ENCODE peak calls at places on chromosomes 7 and 10, in ten cellular contexts. One of them, this sample, is unnamed.

GRCh38 chr7:25180946-25181345 is 47.3 kb downstream of the NPVF start:
- DNase-seq in NCI-H2081: no peak
- DNase-seq in AG08395: no peak
- DNase-seq in DMS79 treated with DMSO at 0.1 percent for 48 hours: no peak
- DNase-seq in EL: no peak
- DNase-seq in psoas muscle: no peak
- DNase-seq in astrocyte of the spinal cord: no peak
- DNase-seq in stimulated activated CD4-positive, alpha-beta T cell treated with anti-CD3 and anti-CD28 coated beads, Interleukin-2, amount 100 ng/mL, for 48 hours: no peak
- DNase-seq in stimulated activated CD8-positive, alpha-beta memory T cell treated with anti-CD3 and anti-CD28 coated beads, Interleukin-7, amount 100 ng/mL, for 1 hour: no peak
- DNase-seq in activated CD4-positive, alpha-beta T cell treated with anti-CD3 and anti-CD28 coated beads for 48 hours: no peak
- DNase-seq in this sample: no peak

GRCh38 chr10:77328272-77328816 is 309.3 kb downstream of the KCNMA1 start:
- DNase-seq in DMS79 treated with DMSO at 0.1 percent for 48 hours: no peak
- DNase-seq in psoas muscle: no peak
- DNase-seq in EL: peak; percentile 25
- DNase-seq in AG08395: peak; percentile 38
- DNase-seq in stimulated activated CD4-positive, alpha-beta T cell treated with anti-CD3 and anti-CD28 coated beads, Interleukin-2, amount 100 ng/mL, for 48 hours: peak; percentile 6
- DNase-seq in NCI-H2081: no peak
- DNase-seq in astrocyte of the spinal cord: no peak
- DNase-seq in stimulated activated CD8-positive, alpha-beta memory T cell treated with anti-CD3 and anti-CD28 coated beads, Interleukin-7, amount 100 ng/mL, for 1 hour: no peak
- DNase-seq in activated CD4-positive, alpha-beta T cell treated with anti-CD3 and anti-CD28 coated beads for 48 hours: peak; percentile 17
- DNase-seq in this sample: no peak

GRCh38 chr10:30422981-30423654 is 10.9 kb upstream of the MAP3K8 start:
- DNase-seq in astrocyte of the spinal cord: peak; percentile 56
- DNase-seq in activated CD4-positive, alpha-beta T cell treated with anti-CD3 and anti-CD28 coated beads for 48 hours: no peak
- DNase-seq in AG08395: peak; percentile 79
- DNase-seq in psoas muscle: peak; percentile 51
- DNase-seq in DMS79 treated with DMSO at 0.1 percent for 48 hours: no peak
- DNase-seq in EL: peak; percentile 77
- DNase-seq in stimulated activated CD4-positive, alpha-beta T cell treated with anti-CD3 and anti-CD28 coated beads, Interleukin-2, amount 100 ng/mL, for 48 hours: no peak
- DNase-seq in NCI-H2081: no peak
- DNase-seq in stimulated activated CD8-positive, alpha-beta memory T cell treated with anti-CD3 and anti-CD28 coated beads, Interleukin-7, amount 100 ng/mL, for 1 hour: no peak
- DNase-seq in this sample: peak; percentile 57

GRCh38 chr10:20970044-20970443 is 72.9 kb upstream of the NEBL start:
- DNase-seq in AG08395: peak; percentile 9
- DNase-seq in stimulated activated CD4-positive, alpha-beta T cell treated with anti-CD3 and anti-CD28 coated beads, Interleukin-2, amount 100 ng/mL, for 48 hours: no peak
- DNase-seq in EL: no peak
- DNase-seq in activated CD4-positive, alpha-beta T cell treated with anti-CD3 and anti-CD28 coated beads for 48 hours: no peak
- DNase-seq in DMS79 treated with DMSO at 0.1 percent for 48 hours: no peak
- DNase-seq in stimulated activated CD8-positive, alpha-beta memory T cell treated with anti-CD3 and anti-CD28 coated beads, Interleukin-7, amount 100 ng/mL, for 1 hour: no peak
- DNase-seq in psoas muscle: no peak
- DNase-seq in NCI-H2081: no peak
- DNase-seq in astrocyte of the spinal cord: peak; percentile 37
- DNase-seq in this sample: no peak

GRCh38 chr7:96075510-96076349 is 246.2 kb downstream of the SLC25A13 start:
- DNase-seq in psoas muscle: peak; percentile 53
- DNase-seq in stimulated activated CD8-positive, alpha-beta memory T cell treated with anti-CD3 and anti-CD28 coated beads, Interleukin-7, amount 100 ng/mL, for 1 hour: no peak
- DNase-seq in DMS79 treated with DMSO at 0.1 percent for 48 hours: peak; percentile 78
- DNase-seq in activated CD4-positive, alpha-beta T cell treated with anti-CD3 and anti-CD28 coated beads for 48 hours: peak; percentile 61
- DNase-seq in stimulated activated CD4-positive, alpha-beta T cell treated with anti-CD3 and anti-CD28 coated beads, Interleukin-2, amount 100 ng/mL, for 48 hours: peak; percentile 39
- DNase-seq in astrocyte of the spinal cord: peak; percentile 61
- DNase-seq in NCI-H2081: peak; percentile 96
- DNase-seq in EL: peak; percentile 45
- DNase-seq in AG08395: peak; percentile 78
- DNase-seq in this sample: peak; percentile 47

GRCh38 chr7:50727072-50727471 is 55.6 kb downstream of the GRB10 start:
- DNase-seq in stimulated activated CD8-positive, alpha-beta memory T cell treated with anti-CD3 and anti-CD28 coated beads, Interleukin-7, amount 100 ng/mL, for 1 hour: no peak
- DNase-seq in AG08395: no peak
- DNase-seq in astrocyte of the spinal cord: no peak
- DNase-seq in stimulated activated CD4-positive, alpha-beta T cell treated with anti-CD3 and anti-CD28 coated beads, Interleukin-2, amount 100 ng/mL, for 48 hours: no peak
- DNase-seq in DMS79 treated with DMSO at 0.1 percent for 48 hours: no peak
- DNase-seq in NCI-H2081: no peak
- DNase-seq in activated CD4-positive, alpha-beta T cell treated with anti-CD3 and anti-CD28 coated beads for 48 hours: no peak
- DNase-seq in psoas muscle: no peak
- DNase-seq in EL: no peak
- DNase-seq in this sample: no peak

GRCh38 chr10:99804471-99804870 is 22.0 kb downstream of the ABCC2 start:
- DNase-seq in AG08395: no peak
- DNase-seq in psoas muscle: no peak
- DNase-seq in activated CD4-positive, alpha-beta T cell treated with anti-CD3 and anti-CD28 coated beads for 48 hours: no peak
- DNase-seq in stimulated activated CD4-positive, alpha-beta T cell treated with anti-CD3 and anti-CD28 coated beads, Interleukin-2, amount 100 ng/mL, for 48 hours: no peak
- DNase-seq in stimulated activated CD8-positive, alpha-beta memory T cell treated with anti-CD3 and anti-CD28 coated beads, Interleukin-7, amount 100 ng/mL, for 1 hour: no peak
- DNase-seq in NCI-H2081: no peak
- DNase-seq in DMS79 treated with DMSO at 0.1 percent for 48 hours: no peak
- DNase-seq in EL: no peak
- DNase-seq in astrocyte of the spinal cord: no peak
- DNase-seq in this sample: no peak

GRCh38 chr7:159056722-159057121 is 87.9 kb downstream of the VIPR2 start:
- DNase-seq in activated CD4-positive, alpha-beta T cell treated with anti-CD3 and anti-CD28 coated beads for 48 hours: no peak
- DNase-seq in psoas muscle: no peak
- DNase-seq in EL: no peak
- DNase-seq in astrocyte of the spinal cord: no peak
- DNase-seq in NCI-H2081: no peak
- DNase-seq in stimulated activated CD8-positive, alpha-beta memory T cell treated with anti-CD3 and anti-CD28 coated beads, Interleukin-7, amount 100 ng/mL, for 1 hour: no peak
- DNase-seq in DMS79 treated with DMSO at 0.1 percent for 48 hours: no peak
- DNase-seq in stimulated activated CD4-positive, alpha-beta T cell treated with anti-CD3 and anti-CD28 coated beads, Interleukin-2, amount 100 ng/mL, for 48 hours: no peak
- DNase-seq in AG08395: no peak
- DNase-seq in this sample: no peak

GRCh38 chr7:19575909-19576557 is 132.8 kb downstream of the POLR1F start:
- DNase-seq in AG08395: no peak
- DNase-seq in psoas muscle: no peak
- DNase-seq in activated CD4-positive, alpha-beta T cell treated with anti-CD3 and anti-CD28 coated beads for 48 hours: no peak
- DNase-seq in astrocyte of the spinal cord: no peak
- DNase-seq in stimulated activated CD4-positive, alpha-beta T cell treated with anti-CD3 and anti-CD28 coated beads, Interleukin-2, amount 100 ng/mL, for 48 hours: no peak
- DNase-seq in stimulated activated CD8-positive, alpha-beta memory T cell treated with anti-CD3 and anti-CD28 coated beads, Interleukin-7, amount 100 ng/mL, for 1 hour: no peak
- DNase-seq in EL: no peak
- DNase-seq in DMS79 treated with DMSO at 0.1 percent for 48 hours: no peak
- DNase-seq in NCI-H2081: no peak
- DNase-seq in this sample: no peak

GRCh38 chr10:7035111-7035761 is 375.6 kb downstream of the SFMBT2 start:
- DNase-seq in stimulated activated CD4-positive, alpha-beta T cell treated with anti-CD3 and anti-CD28 coated beads, Interleukin-2, amount 100 ng/mL, for 48 hours: peak; percentile 26
- DNase-seq in DMS79 treated with DMSO at 0.1 percent for 48 hours: no peak
- DNase-seq in stimulated activated CD8-positive, alpha-beta memory T cell treated with anti-CD3 and anti-CD28 coated beads, Interleukin-7, amount 100 ng/mL, for 1 hour: no peak
- DNase-seq in activated CD4-positive, alpha-beta T cell treated with anti-CD3 and anti-CD28 coated beads for 48 hours: peak; percentile 58
- DNase-seq in AG08395: no peak
- DNase-seq in EL: no peak
- DNase-seq in psoas muscle: no peak
- DNase-seq in NCI-H2081: no peak
- DNase-seq in astrocyte of the spinal cord: no peak
- DNase-seq in this sample: no peak

GRCh38 chr10:16828731-16829175 is 11.5 kb upstream of the RSU1 start:
- DNase-seq in stimulated activated CD8-positive, alpha-beta memory T cell treated with anti-CD3 and anti-CD28 coated beads, Interleukin-7, amount 100 ng/mL, for 1 hour: no peak
- DNase-seq in NCI-H2081: no peak
- DNase-seq in DMS79 treated with DMSO at 0.1 percent for 48 hours: no peak
- DNase-seq in stimulated activated CD4-positive, alpha-beta T cell treated with anti-CD3 and anti-CD28 coated beads, Interleukin-2, amount 100 ng/mL, for 48 hours: no peak
- DNase-seq in EL: peak; percentile 85
- DNase-seq in activated CD4-positive, alpha-beta T cell treated with anti-CD3 and anti-CD28 coated beads for 48 hours: no peak
- DNase-seq in AG08395: peak; percentile 51
- DNase-seq in psoas muscle: peak; percentile 35
- DNase-seq in astrocyte of the spinal cord: peak; percentile 87
- DNase-seq in this sample: peak; percentile 28

GRCh38 chr7:139159900-139160675 is 50.6 kb upstream of the ZC3HAV1 start:
- DNase-seq in DMS79 treated with DMSO at 0.1 percent for 48 hours: no peak
- DNase-seq in stimulated activated CD4-positive, alpha-beta T cell treated with anti-CD3 and anti-CD28 coated beads, Interleukin-2, amount 100 ng/mL, for 48 hours: no peak
- DNase-seq in AG08395: no peak
- DNase-seq in astrocyte of the spinal cord: no peak
- DNase-seq in activated CD4-positive, alpha-beta T cell treated with anti-CD3 and anti-CD28 coated beads for 48 hours: no peak
- DNase-seq in NCI-H2081: no peak
- DNase-seq in EL: peak; percentile 21
- DNase-seq in stimulated activated CD8-positive, alpha-beta memory T cell treated with anti-CD3 and anti-CD28 coated beads, Interleukin-7, amount 100 ng/mL, for 1 hour: no peak
- DNase-seq in psoas muscle: no peak
- DNase-seq in this sample: no peak

GRCh38 chr10:17643339-17643754 is 604 bp upstream of the STAM start:
- DNase-seq in NCI-H2081: peak; percentile 83
- DNase-seq in AG08395: peak; percentile 84
- DNase-seq in stimulated activated CD8-positive, alpha-beta memory T cell treated with anti-CD3 and anti-CD28 coated beads, Interleukin-7, amount 100 ng/mL, for 1 hour: no peak
- DNase-seq in astrocyte of the spinal cord: no peak
- DNase-seq in psoas muscle: peak; percentile 85
- DNase-seq in stimulated activated CD4-positive, alpha-beta T cell treated with anti-CD3 and anti-CD28 coated beads, Interleukin-2, amount 100 ng/mL, for 48 hours: no peak
- DNase-seq in EL: peak; percentile 84
- DNase-seq in activated CD4-positive, alpha-beta T cell treated with anti-CD3 and anti-CD28 coated beads for 48 hours: peak; percentile 35
- DNase-seq in DMS79 treated with DMSO at 0.1 percent for 48 hours: no peak
- DNase-seq in this sample: peak; percentile 77

GRCh38 chr7:70785427-70785826 is 346.5 kb upstream of the GALNT17 start:
- DNase-seq in stimulated activated CD4-positive, alpha-beta T cell treated with anti-CD3 and anti-CD28 coated beads, Interleukin-2, amount 100 ng/mL, for 48 hours: no peak
- DNase-seq in psoas muscle: no peak
- DNase-seq in AG08395: no peak
- DNase-seq in EL: no peak
- DNase-seq in DMS79 treated with DMSO at 0.1 percent for 48 hours: no peak
- DNase-seq in NCI-H2081: no peak
- DNase-seq in activated CD4-positive, alpha-beta T cell treated with anti-CD3 and anti-CD28 coated beads for 48 hours: no peak
- DNase-seq in astrocyte of the spinal cord: no peak
- DNase-seq in stimulated activated CD8-positive, alpha-beta memory T cell treated with anti-CD3 and anti-CD28 coated beads, Interleukin-7, amount 100 ng/mL, for 1 hour: no peak
- DNase-seq in this sample: no peak

GRCh38 chr10:102352066-102352715 is 43.3 kb upstream of the NFKB2 start:
- DNase-seq in stimulated activated CD4-positive, alpha-beta T cell treated with anti-CD3 and anti-CD28 coated beads, Interleukin-2, amount 100 ng/mL, for 48 hours: peak; percentile 76
- DNase-seq in EL: peak; percentile 65
- DNase-seq in psoas muscle: peak; percentile 34
- DNase-seq in DMS79 treated with DMSO at 0.1 percent for 48 hours: peak; percentile 25
- DNase-seq in AG08395: peak; percentile 76
- DNase-seq in astrocyte of the spinal cord: peak; percentile 65
- DNase-seq in NCI-H2081: peak; percentile 53
- DNase-seq in activated CD4-positive, alpha-beta T cell treated with anti-CD3 and anti-CD28 coated beads for 48 hours: peak; percentile 81
- DNase-seq in stimulated activated CD8-positive, alpha-beta memory T cell treated with anti-CD3 and anti-CD28 coated beads, Interleukin-7, amount 100 ng/mL, for 1 hour: peak; percentile 42
- DNase-seq in this sample: peak; percentile 33

GRCh38 chr10:18140957-18141888 is 999 bp downstream of the CACNB2 start:
- DNase-seq in stimulated activated CD4-positive, alpha-beta T cell treated with anti-CD3 and anti-CD28 coated beads, Interleukin-2, amount 100 ng/mL, for 48 hours: no peak
- DNase-seq in DMS79 treated with DMSO at 0.1 percent for 48 hours: peak; percentile 3
- DNase-seq in psoas muscle: no peak
- DNase-seq in EL: no peak
- DNase-seq in activated CD4-positive, alpha-beta T cell treated with anti-CD3 and anti-CD28 coated beads for 48 hours: no peak
- DNase-seq in AG08395: no peak
- DNase-seq in stimulated activated CD8-positive, alpha-beta memory T cell treated with anti-CD3 and anti-CD28 coated beads, Interleukin-7, amount 100 ng/mL, for 1 hour: no peak
- DNase-seq in astrocyte of the spinal cord: no peak
- DNase-seq in NCI-H2081: no peak
- DNase-seq in this sample: no peak

GRCh38 chr7:64877714-64878610 is 25.1 kb upstream of the ZNF273 start:
- DNase-seq in NCI-H2081: no peak
- DNase-seq in stimulated activated CD8-positive, alpha-beta memory T cell treated with anti-CD3 and anti-CD28 coated beads, Interleukin-7, amount 100 ng/mL, for 1 hour: no peak
- DNase-seq in activated CD4-positive, alpha-beta T cell treated with anti-CD3 and anti-CD28 coated beads for 48 hours: no peak
- DNase-seq in EL: no peak
- DNase-seq in astrocyte of the spinal cord: no peak
- DNase-seq in DMS79 treated with DMSO at 0.1 percent for 48 hours: no peak
- DNase-seq in psoas muscle: no peak
- DNase-seq in stimulated activated CD4-positive, alpha-beta T cell treated with anti-CD3 and anti-CD28 coated beads, Interleukin-2, amount 100 ng/mL, for 48 hours: no peak
- DNase-seq in AG08395: peak; percentile 4
- DNase-seq in this sample: no peak

GRCh38 chr10:33087922-33088321 is 129.9 kb upstream of the ITGB1 start:
- DNase-seq in EL: no peak
- DNase-seq in astrocyte of the spinal cord: no peak
- DNase-seq in stimulated activated CD4-positive, alpha-beta T cell treated with anti-CD3 and anti-CD28 coated beads, Interleukin-2, amount 100 ng/mL, for 48 hours: no peak
- DNase-seq in DMS79 treated with DMSO at 0.1 percent for 48 hours: no peak
- DNase-seq in psoas muscle: no peak
- DNase-seq in stimulated activated CD8-positive, alpha-beta memory T cell treated with anti-CD3 and anti-CD28 coated beads, Interleukin-7, amount 100 ng/mL, for 1 hour: no peak
- DNase-seq in activated CD4-positive, alpha-beta T cell treated with anti-CD3 and anti-CD28 coated beads for 48 hours: no peak
- DNase-seq in NCI-H2081: no peak
- DNase-seq in AG08395: no peak
- DNase-seq in this sample: no peak

GRCh38 chr10:87657370-87657769 is 2.3 kb upstream of the PAPSS2 start:
- DNase-seq in stimulated activated CD8-positive, alpha-beta memory T cell treated with anti-CD3 and anti-CD28 coated beads, Interleukin-7, amount 100 ng/mL, for 1 hour: no peak
- DNase-seq in astrocyte of the spinal cord: peak; percentile 26
- DNase-seq in psoas muscle: no peak
- DNase-seq in NCI-H2081: no peak
- DNase-seq in DMS79 treated with DMSO at 0.1 percent for 48 hours: no peak
- DNase-seq in EL: peak; percentile 96
- DNase-seq in AG08395: no peak
- DNase-seq in stimulated activated CD4-positive, alpha-beta T cell treated with anti-CD3 and anti-CD28 coated beads, Interleukin-2, amount 100 ng/mL, for 48 hours: no peak
- DNase-seq in activated CD4-positive, alpha-beta T cell treated with anti-CD3 and anti-CD28 coated beads for 48 hours: no peak
- DNase-seq in this sample: no peak

GRCh38 chr7:156236936-156237599 is 403.5 kb upstream of the RNF32 start:
- DNase-seq in NCI-H2081: no peak
- DNase-seq in stimulated activated CD4-positive, alpha-beta T cell treated with anti-CD3 and anti-CD28 coated beads, Interleukin-2, amount 100 ng/mL, for 48 hours: no peak
- DNase-seq in astrocyte of the spinal cord: no peak
- DNase-seq in DMS79 treated with DMSO at 0.1 percent for 48 hours: no peak
- DNase-seq in stimulated activated CD8-positive, alpha-beta memory T cell treated with anti-CD3 and anti-CD28 coated beads, Interleukin-7, amount 100 ng/mL, for 1 hour: no peak
- DNase-seq in EL: no peak
- DNase-seq in psoas muscle: no peak
- DNase-seq in activated CD4-positive, alpha-beta T cell treated with anti-CD3 and anti-CD28 coated beads for 48 hours: no peak
- DNase-seq in AG08395: no peak
- DNase-seq in this sample: no peak

GRCh38 chr10:98254234-98254858 is 13.6 kb downstream of the LOXL4 start:
- DNase-seq in astrocyte of the spinal cord: no peak
- DNase-seq in activated CD4-positive, alpha-beta T cell treated with anti-CD3 and anti-CD28 coated beads for 48 hours: no peak
- DNase-seq in NCI-H2081: no peak
- DNase-seq in stimulated activated CD4-positive, alpha-beta T cell treated with anti-CD3 and anti-CD28 coated beads, Interleukin-2, amount 100 ng/mL, for 48 hours: no peak
- DNase-seq in EL: no peak
- DNase-seq in DMS79 treated with DMSO at 0.1 percent for 48 hours: no peak
- DNase-seq in stimulated activated CD8-positive, alpha-beta memory T cell treated with anti-CD3 and anti-CD28 coated beads, Interleukin-7, amount 100 ng/mL, for 1 hour: no peak
- DNase-seq in AG08395: no peak
- DNase-seq in psoas muscle: no peak
- DNase-seq in this sample: no peak

GRCh38 chr7:159093351-159093971 is 51.2 kb downstream of the VIPR2 start:
- DNase-seq in stimulated activated CD8-positive, alpha-beta memory T cell treated with anti-CD3 and anti-CD28 coated beads, Interleukin-7, amount 100 ng/mL, for 1 hour: no peak
- DNase-seq in EL: no peak
- DNase-seq in activated CD4-positive, alpha-beta T cell treated with anti-CD3 and anti-CD28 coated beads for 48 hours: no peak
- DNase-seq in NCI-H2081: no peak
- DNase-seq in stimulated activated CD4-positive, alpha-beta T cell treated with anti-CD3 and anti-CD28 coated beads, Interleukin-2, amount 100 ng/mL, for 48 hours: no peak
- DNase-seq in DMS79 treated with DMSO at 0.1 percent for 48 hours: no peak
- DNase-seq in psoas muscle: no peak
- DNase-seq in AG08395: no peak
- DNase-seq in astrocyte of the spinal cord: no peak
- DNase-seq in this sample: no peak

GRCh38 chr7:102236592-102237287 is 49.9 kb upstream of the SH2B2 start:
- DNase-seq in DMS79 treated with DMSO at 0.1 percent for 48 hours: peak; percentile 35
- DNase-seq in activated CD4-positive, alpha-beta T cell treated with anti-CD3 and anti-CD28 coated beads for 48 hours: peak; percentile 66
- DNase-seq in AG08395: peak; percentile 89
- DNase-seq in NCI-H2081: peak; percentile 62
- DNase-seq in astrocyte of the spinal cord: peak; percentile 65
- DNase-seq in psoas muscle: peak; percentile 47
- DNase-seq in stimulated activated CD4-positive, alpha-beta T cell treated with anti-CD3 and anti-CD28 coated beads, Interleukin-2, amount 100 ng/mL, for 48 hours: peak; percentile 49
- DNase-seq in stimulated activated CD8-positive, alpha-beta memory T cell treated with anti-CD3 and anti-CD28 coated beads, Interleukin-7, amount 100 ng/mL, for 1 hour: no peak
- DNase-seq in EL: peak; percentile 66
- DNase-seq in this sample: peak; percentile 34

GRCh38 chr10:11178606-11179221 is 161.0 kb downstream of the CELF2 start:
- DNase-seq in psoas muscle: no peak
- DNase-seq in DMS79 treated with DMSO at 0.1 percent for 48 hours: no peak
- DNase-seq in AG08395: peak; percentile 77
- DNase-seq in EL: peak; percentile 28
- DNase-seq in activated CD4-positive, alpha-beta T cell treated with anti-CD3 and anti-CD28 coated beads for 48 hours: peak; percentile 87
- DNase-seq in stimulated activated CD4-positive, alpha-beta T cell treated with anti-CD3 and anti-CD28 coated beads, Interleukin-2, amount 100 ng/mL, for 48 hours: peak; percentile 67
- DNase-seq in stimulated activated CD8-positive, alpha-beta memory T cell treated with anti-CD3 and anti-CD28 coated beads, Interleukin-7, amount 100 ng/mL, for 1 hour: peak; percentile 69
- DNase-seq in NCI-H2081: no peak
- DNase-seq in astrocyte of the spinal cord: peak; percentile 69
- DNase-seq in this sample: peak; percentile 46

GRCh38 chr7:108093341-108093740 is 36.8 kb downstream of the LAMB4 start:
- DNase-seq in stimulated activated CD8-positive, alpha-beta memory T cell treated with anti-CD3 and anti-CD28 coated beads, Interleukin-7, amount 100 ng/mL, for 1 hour: no peak
- DNase-seq in psoas muscle: no peak
- DNase-seq in NCI-H2081: no peak
- DNase-seq in astrocyte of the spinal cord: no peak
- DNase-seq in activated CD4-positive, alpha-beta T cell treated with anti-CD3 and anti-CD28 coated beads for 48 hours: no peak
- DNase-seq in stimulated activated CD4-positive, alpha-beta T cell treated with anti-CD3 and anti-CD28 coated beads, Interleukin-2, amount 100 ng/mL, for 48 hours: no peak
- DNase-seq in EL: no peak
- DNase-seq in DMS79 treated with DMSO at 0.1 percent for 48 hours: no peak
- DNase-seq in AG08395: no peak
- DNase-seq in this sample: no peak

GRCh38 chr10:47325303-47326291 is 3.3 kb downstream of the GDF2 start:
- DNase-seq in activated CD4-positive, alpha-beta T cell treated with anti-CD3 and anti-CD28 coated beads for 48 hours: no peak
- DNase-seq in AG08395: no peak
- DNase-seq in psoas muscle: no peak
- DNase-seq in stimulated activated CD8-positive, alpha-beta memory T cell treated with anti-CD3 and anti-CD28 coated beads, Interleukin-7, amount 100 ng/mL, for 1 hour: no peak
- DNase-seq in astrocyte of the spinal cord: no peak
- DNase-seq in DMS79 treated with DMSO at 0.1 percent for 48 hours: no peak
- DNase-seq in EL: no peak
- DNase-seq in stimulated activated CD4-positive, alpha-beta T cell treated with anti-CD3 and anti-CD28 coated beads, Interleukin-2, amount 100 ng/mL, for 48 hours: no peak
- DNase-seq in NCI-H2081: no peak
- DNase-seq in this sample: no peak